ENCODE peak calls at places on chromosomes 6 and 20, in four cellular contexts. U, R, N and G are unnamed samples.

GRCh38 chr20:6562111-6562510 is 205.4 kb upstream of the BMP2 start:
- DNase-seq in U (no peak), R (no peak), N (no peak), G (no peak)

GRCh38 chr6:95203153-95203754 is 374.1 kb upstream of the MANEA start:
- DNase-seq in U (peak; percentile 66), R (peak; percentile 29), N (no peak), G (peak; percentile 25)

GRCh38 chr20:32922466-32922865 is 63.7 kb downstream of the EFCAB8 start:
- DNase-seq in U (no peak), R (no peak), N (no peak), G (no peak)

GRCh38 chr6:123806561-123806960 is 2.9 kb downstream of the NKAIN2 start:
- DNase-seq in U (no peak), R (no peak), N (no peak), G (no peak)

GRCh38 chr20:35663516-35663812 is 1.2 kb downstream of the CPNE1 start:
- DNase-seq in U (no peak), R (no peak), N (no peak), G (no peak)

GRCh38 chr6:13212096-13212495 is 116.2 kb downstream of the TBC1D7 start:
- DNase-seq in U (no peak), R (no peak), N (no peak), G (no peak)

GRCh38 chr20:23187759-23188158 is 101.6 kb upstream of the CD93 start:
- DNase-seq in U (no peak), R (no peak), N (peak; percentile 80), G (no peak)

GRCh38 chr20:43991982-43992381 is 77.3 kb downstream of the TOX2 start:
- DNase-seq in U (no peak), R (no peak), N (no peak), G (no peak)

GRCh38 chr6:108163267-108163643 is 2.6 kb upstream of the NR2E1 start:
- DNase-seq in U (peak; percentile 67), R (no peak), N (no peak), G (no peak)

GRCh38 chr6:107488875-107489635 is 862 bp upstream of the SOBP start:
- DNase-seq in U (peak; percentile 88), R (peak; percentile 61), N (peak; percentile 84), G (no peak)

GRCh38 chr20:63772781-63773520 is 33.4 kb downstream of the SLC2A4RG start:
- DNase-seq in U (no peak), R (peak; percentile 75), N (peak; percentile 76), G (no peak)

GRCh38 chr6:65780691-65781090 is 73.7 kb upstream of the EYS start:
- DNase-seq in U (no peak), R (no peak), N (no peak), G (no peak)

GRCh38 chr6:159654483-159655098 is 38.5 kb downstream of the SOD2 start:
- DNase-seq in U (no peak), R (no peak), N (no peak), G (no peak)

GRCh38 chr6:47042238-47042843 is at the start of gene ADGRF1:
- DNase-seq in U (no peak), R (no peak), N (peak; percentile 79), G (no peak)

GRCh38 chr6:112683926-112684325 is 336.8 kb downstream of the RFPL4B start:
- DNase-seq in U (no peak), R (no peak), N (no peak), G (no peak)

GRCh38 chr6:108117427-108118358 is 43.2 kb upstream of the OSTM1 start:
- DNase-seq in U (peak; percentile 81), R (peak; percentile 42), N (peak; percentile 74), G (no peak)

GRCh38 chr20:58888521-58889333 is 36.2 kb downstream of the GNAS start:
- DNase-seq in U (peak; percentile 95), R (peak; percentile 85), N (peak; percentile 94), G (no peak)

GRCh38 chr6:133208183-133208755 is 32.9 kb upstream of the EYA4 start:
- DNase-seq in U (no peak), R (no peak), N (no peak), G (no peak)

GRCh38 chr20:33668087-33668790 is 1.5 kb downstream of the ACTL10 start:
- DNase-seq in U (peak; percentile 93), R (peak; percentile 69), N (peak; percentile 93), G (no peak)

GRCh38 chr20:1319462-1319861 is 9.5 kb downstream of the SDCBP2 start:
- DNase-seq in U (no peak), R (no peak), N (no peak), G (no peak)

GRCh38 chr20:39941235-39941634 is 747.8 kb downstream of the MAFB start:
- DNase-seq in U (no peak), R (no peak), N (no peak), G (no peak)

GRCh38 chr6:108002365-108003221 is 44.6 kb upstream of the SEC63 start:
- DNase-seq in U (peak; percentile 63), R (no peak), N (no peak), G (no peak)

GRCh38 chr6:31763617-31763940 is 1.1 kb downstream of the SAPCD1 start:
- DNase-seq in U (peak; percentile 86), R (no peak), N (peak; percentile 27), G (no peak)

GRCh38 chr6:137176729-137177128 is 3.3 kb upstream of the IL22RA2 start:
- DNase-seq in U (no peak), R (no peak), N (no peak), G (no peak)

GRCh38 chr6:166419268-166419667 is 36.5 kb upstream of the MPC1 start:
- DNase-seq in U (no peak), R (no peak), N (peak; percentile 54), G (no peak)

GRCh38 chr20:56358070-56358469 is 704 bp upstream of the FAM210B start:
- DNase-seq in U (no peak), R (no peak), N (no peak), G (no peak)

GRCh38 chr6:157023958-157024357 is 246.8 kb downstream of the ARID1B start:
- DNase-seq in U (no peak), R (peak; percentile 62), N (no peak), G (no peak)

GRCh38 chr6:83546636-83547035 is 34.3 kb downstream of the PRSS35 start:
- DNase-seq in U (no peak), R (no peak), N (no peak), G (no peak)

GRCh38 chr20:22586645-22587310 is 2.4 kb upstream of the FOXA2 start:
- DNase-seq in U (peak; percentile 92), R (no peak), N (no peak), G (no peak)

GRCh38 chr20:34011275-34011674 is 17.6 kb downstream of the RALY start:
- DNase-seq in U (no peak), R (no peak), N (no peak), G (no peak)

GRCh38 chr6:66068033-66068432 is 361.0 kb upstream of the EYS start:
- DNase-seq in U (no peak), R (no peak), N (no peak), G (no peak)

GRCh38 chr6:134235937-134236751 is 81.8 kb downstream of the SGK1 start:
- DNase-seq in U (no peak), R (no peak), N (no peak), G (no peak)

GRCh38 chr6:152380993-152381898 is 255.9 kb downstream of the SYNE1 start:
- DNase-seq in U (no peak), R (peak; percentile 86), N (peak; percentile 93), G (no peak)

DNA sequence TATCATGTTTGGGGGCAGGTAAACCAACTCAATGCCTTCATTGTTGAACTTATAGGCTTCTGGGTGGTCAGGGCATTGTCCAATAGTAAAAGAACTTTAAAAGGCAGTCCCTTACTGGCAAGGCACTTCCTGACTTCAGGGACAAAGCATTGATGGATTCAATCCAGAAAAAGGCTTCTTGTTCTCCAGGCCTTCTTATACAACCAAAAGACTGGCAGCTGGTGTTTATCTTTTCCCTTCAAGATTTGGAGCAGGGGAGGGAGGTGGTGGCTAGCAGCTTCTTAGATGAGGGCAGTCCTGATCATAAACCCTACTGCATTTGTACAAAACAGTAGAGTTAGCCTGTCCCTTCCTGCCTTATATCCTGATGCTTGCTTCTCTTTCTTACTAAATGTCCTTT is 57.5 kb downstream of the NCOA3 start:
- DNase-seq in U (no peak), R (no peak), N (no peak), G (no peak)
- H3K4me1 ChIP-seq in U (peaks cover 8% of the 10 kb centered on the region), R (no peaks in the 10 kb centered on the region), N (peaks cover 3% of the 10 kb centered on the region), G (peaks cover 5% of the 10 kb centered on the region)

GRCh38 chr20:38810926-38811325 is 5.4 kb downstream of the PPP1R16B start:
- DNase-seq in U (peak; percentile 26), R (no peak), N (no peak), G (no peak)

GRCh38 chr20:38806855-38807655 is 1.6 kb downstream of the PPP1R16B start:
- DNase-seq in U (peak; percentile 67), R (no peak), N (no peak), G (no peak)

GRCh38 chr20:38811769-38812168 is 6.3 kb downstream of the PPP1R16B start:
- DNase-seq in U (no peak), R (no peak), N (no peak), G (no peak)

GRCh38 chr20:38812182-38812581 is 6.7 kb downstream of the PPP1R16B start:
- DNase-seq in U (no peak), R (no peak), N (no peak), G (no peak)

GRCh38 chr20:38809942-38810341 is 4.4 kb downstream of the PPP1R16B start:
- DNase-seq in U (peak; percentile 34), R (no peak), N (no peak), G (no peak)
- H3K4me3 ChIP-seq in U (no peak overlapping the region), R (no peak overlapping the region), N (no peak overlapping the region), G (no peak overlapping the region)

GRCh38 chr20:41058674-41059008 is 30.0 kb downstream of the TOP1 start:
- DNase-seq in U (no peak), R (no peak), N (no peak), G (no peak)
- H3K4me1 ChIP-seq in U (peaks cover 3% of the 10 kb centered on the region), R (peaks cover 25% of the 10 kb centered on the region), N (peaks cover 6% of the 10 kb centered on the region), G (no peaks in the 10 kb centered on the region)

DNA sequence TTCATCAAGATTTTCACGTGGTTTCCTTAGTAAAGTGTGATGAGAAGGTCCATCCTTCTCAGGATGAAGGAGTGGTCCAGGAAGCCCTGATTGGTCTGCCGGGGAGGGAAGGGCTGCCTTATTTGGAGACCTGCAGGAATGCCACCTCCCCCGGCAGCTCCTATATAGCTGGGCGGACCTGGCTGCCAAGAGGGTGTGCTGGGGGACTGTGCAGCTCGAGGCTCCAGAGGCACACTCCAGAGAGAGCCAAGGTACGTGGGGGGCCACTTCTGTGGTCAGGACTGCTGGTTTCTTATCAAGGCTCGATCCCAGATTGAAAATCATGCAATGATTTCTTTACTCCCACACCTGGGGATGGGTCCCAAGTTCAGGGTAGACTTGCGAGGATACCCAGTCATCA is at the start of gene PRND:
- DNase-seq in U (no peak), R (no peak), N (no peak), G (no peak)
- H3K4me3 ChIP-seq in U (peak within 1 kb of the TSS; percentile 61), R (no peak within 1 kb of the TSS), N (peak within 1 kb of the TSS; percentile 38), G (no peak within 1 kb of the TSS)

GRCh38 chr6:53956804-53957203 is 154.4 kb upstream of the MLIP start:
- DNase-seq in U (no peak), R (no peak), N (no peak), G (no peak)

GRCh38 chr6:53947780-53948179 is 153.0 kb downstream of the LRRC1 start:
- DNase-seq in U (no peak), R (no peak), N (no peak), G (no peak)

GRCh38 chr6:53956068-53956711 is 155.1 kb upstream of the MLIP start:
- DNase-seq in U (peak; percentile 94), R (peak; percentile 73), N (peak; percentile 78), G (peak; percentile 84)

GRCh38 chr6:53945765-53946407 is 151.1 kb downstream of the LRRC1 start:
- DNase-seq in U (no peak), R (no peak), N (peak; percentile 52), G (no peak)

GRCh38 chr6:53951383-53951782 is 156.6 kb downstream of the LRRC1 start:
- DNase-seq in U (no peak), R (no peak), N (no peak), G (no peak)
- H3K4me1 ChIP-seq in U (no peaks in the 10 kb centered on the region), R (no peaks in the 10 kb centered on the region), N (no peaks in the 10 kb centered on the region), G (no peaks in the 10 kb centered on the region)

GRCh38 chr6:125945378-125946141 is 11.0 kb upstream of the HINT3 start:
- DNase-seq in U (no peak), R (peak; percentile 51), N (no peak), G (no peak)
- H3K4me3 ChIP-seq in U (no peak overlapping the region), R (no peak overlapping the region), N (no peak overlapping the region), G (no peak overlapping the region)